ENCODE peak calls at places on chromosomes 7 and 10, in six cellular contexts. N is BE2C, C is endothelial cell, V is SK-N-SH, S is GM23338, G is AG04449. R is an unnamed sample.

GRCh38 chr7:603152-603941 is 83.7 kb upstream of the PDGFA start:
- DNase-seq in N (no peak), G (no peak), S (no peak), C (no peak), V (no peak), R (no peak)

GRCh38 chr10:124943301-124944092 is 1.6 kb downstream of the ZRANB1 start:
- DNase-seq in C (no peak), V (no peak), N (no peak), S (no peak), G (peak), R (no peak)

GRCh38 chr10:88399240-88399639 is 183.9 kb downstream of the RNLS start:
- DNase-seq in N (no peak), C (no peak), G (no peak), V (no peak), S (no peak), R (no peak)

GRCh38 chr7:4613855-4614548 is 68.1 kb upstream of the FOXK1 start:
- DNase-seq in S (no peak), N (no peak), C (no peak), G (peak), V (peak), R (no peak)

GRCh38 chr7:103952408-103952807 is 37.0 kb downstream of the RELN start:
- DNase-seq in S (no peak), G (no peak), N (no peak), V (no peak), C (no peak), R (no peak)

GRCh38 chr7:45646996-45647411 is 72.8 kb downstream of the ADCY1 start:
- DNase-seq in C (no peak), S (peak), N (no peak), G (no peak), V (peak), R (no peak)

GRCh38 chr10:103140469-103140868 is 52.6 kb downstream of the NT5C2 start:
- DNase-seq in C (no peak), V (no peak), N (no peak), S (no peak), G (no peak), R (no peak)

GRCh38 chr10:87875929-87876571 is 12.6 kb downstream of the PTEN start:
- DNase-seq in S (no peak), C (no peak), G (no peak), V (no peak), N (no peak), R (no peak)

GRCh38 chr7:123675092-123675473 is 19.4 kb downstream of the LMOD2 start:
- DNase-seq in C (no peak), V (no peak), G (no peak), S (no peak), N (no peak), R (no peak)

GRCh38 chr7:48718731-48719387 is 205.5 kb upstream of the CDC14C start:
- DNase-seq in C (no peak), N (no peak), G (no peak), S (no peak), V (no peak), R (no peak)

GRCh38 chr7:155466814-155467675 is 9.1 kb downstream of the EN2 start:
- DNase-seq in G (no peak), C (peak), N (peak), V (peak), S (peak), R (peak)

GRCh38 chr10:12088919-12089318 is 20.2 kb downstream of the DHTKD1 start:
- DNase-seq in V (no peak), S (no peak), C (no peak), N (no peak), G (no peak), R (no peak)

GRCh38 chr10:6513509-6513908 is 66.6 kb downstream of the PRKCQ start:
- DNase-seq in V (no peak), C (no peak), G (no peak), N (no peak), S (no peak), R (no peak)

GRCh38 chr10:123595661-123596060 is 70.5 kb upstream of the GPR26 start:
- DNase-seq in N (no peak), V (no peak), G (no peak), C (no peak), S (no peak), R (no peak)

GRCh38 chr7:69880848-69881247 is 282.6 kb downstream of the AUTS2 start:
- DNase-seq in V (peak), C (no peak), G (no peak), S (no peak), N (no peak), R (no peak)

GRCh38 chr10:67602268-67602950 is 93.6 kb downstream of the CTNNA3 start:
- DNase-seq in S (no peak), N (no peak), C (no peak), V (no peak), G (peak), R (no peak)

GRCh38 chr10:132960071-132960472 is 17.7 kb upstream of the CFAP46 start:
- DNase-seq in S (no peak), G (no peak), C (no peak), N (no peak), V (peak), R (no peak)

GRCh38 chr7:39413866-39414668 is 152.1 kb upstream of the YAE1 start:
- DNase-seq in N (peak), V (peak), C (peak), S (peak), G (no peak), R (peak)

GRCh38 chr10:27759483-27760281 is 14.1 kb upstream of the MKX start:
- DNase-seq in G (no peak), C (peak), N (no peak), V (no peak), S (peak), R (no peak)

GRCh38 chr10:113099431-113100298 is 149.6 kb downstream of the TCF7L2 start:
- DNase-seq in V (peak), N (peak), S (no peak), G (no peak), C (peak), R (no peak)

GRCh38 chr7:65975814-65976445 is 6.1 kb downstream of the GUSB start:
- DNase-seq in C (no peak), G (no peak), N (no peak), V (no peak), S (peak), R (no peak)

GRCh38 chr7:16318989-16319915 is 102.1 kb downstream of the CRPPA start:
- DNase-seq in N (peak), G (no peak), S (no peak), V (no peak), C (no peak), R (no peak)

GRCh38 chr7:131104611-131105293 is 222.9 kb upstream of the MKLN1 start:
- DNase-seq in S (no peak), C (no peak), G (no peak), V (no peak), N (no peak), R (no peak)

GRCh38 chr7:26526288-26526587 is 234.6 kb downstream of the SNX10 start:
- DNase-seq in V (no peak), G (no peak), S (no peak), N (no peak), C (no peak), R (no peak)

GRCh38 chr7:13751771-13752170 is 237.7 kb downstream of the ETV1 start:
- DNase-seq in V (no peak), G (no peak), C (no peak), N (no peak), S (no peak), R (no peak)

GRCh38 chr7:13880789-13881188 is 108.7 kb downstream of the ETV1 start:
- DNase-seq in S (no peak), G (no peak), C (no peak), N (no peak), V (no peak), R (no peak)

GRCh38 chr10:22436526-22436892 is 91.2 kb downstream of the SPAG6 start:
- DNase-seq in V (no peak), C (no peak), G (no peak), N (no peak), S (no peak), R (no peak)

GRCh38 chr7:5005066-5005465 is 40.6 kb upstream of the RBAK start:
- DNase-seq in N (no peak), G (no peak), V (no peak), S (no peak), C (no peak), R (no peak)

GRCh38 chr7:42972703-42973500 is 40.7 kb downstream of the MRPL32 start:
- DNase-seq in G (peak), N (no peak), S (peak), C (no peak), V (peak), R (no peak)

GRCh38 chr10:86723009-86723408 is 33.4 kb upstream of the BMPR1A start:
- DNase-seq in G (no peak), V (no peak), S (no peak), N (no peak), C (no peak), R (no peak)

GRCh38 chr10:34719746-34720145 is 95.3 kb downstream of the PARD3 start:
- DNase-seq in V (no peak), S (no peak), G (no peak), C (no peak), N (no peak), R (no peak)

GRCh38 chr7:136509466-136509865 is 359.0 kb upstream of the CHRM2 start:
- DNase-seq in N (no peak), V (no peak), C (no peak), G (no peak), S (no peak), R (no peak)

GRCh38 chr10:51097546-51097945 is 23.3 kb downstream of the PRKG1 start:
- DNase-seq in V (no peak), N (no peak), C (no peak), G (no peak), S (no peak), R (no peak)

GRCh38 chr7:151341357-151342101 is at the start of gene NUB1:
- DNase-seq in C (peak), G (no peak), N (peak), V (peak), S (peak), R (peak)

GRCh38 chr7:52735656-52736055 is 299.8 kb upstream of the POM121L12 start:
- DNase-seq in N (peak), C (no peak), S (no peak), V (peak), G (no peak), R (no peak)

GRCh38 chr7:67671006-67671405 is 674.4 kb downstream of the TYW1 start:
- DNase-seq in S (no peak), V (no peak), G (no peak), N (no peak), C (no peak), R (no peak)

GRCh38 chr7:90347759-90348158 is 1.2 kb downstream of the GTPBP10 start:
- DNase-seq in V (no peak), N (no peak), C (no peak), G (no peak), S (no peak), R (no peak)

GRCh38 chr7:27375958-27376357 is 133.4 kb downstream of the EVX1 start:
- DNase-seq in V (no peak), S (peak), C (peak), N (no peak), G (no peak), R (no peak)

GRCh38 chr7:106347229-106347833 is 62.5 kb upstream of the NAMPT start:
- DNase-seq in G (no peak), N (no peak), S (no peak), C (no peak), V (no peak), R (no peak)
- TF ChIP-seq CTCF in G (no peak), N (no peak), S (no peak), C (no peak), V (no peak), R (no peak)

GRCh38 chr10:105063796-105064195 is 422.7 kb downstream of the SORCS3 start:
- DNase-seq in S (peak), C (peak), G (no peak), V (peak), N (peak), R (peak)
- TF ChIP-seq CTCF in S (peak), C (peak), G (peak), V (peak), N (peak), R (peak)

DNA sequence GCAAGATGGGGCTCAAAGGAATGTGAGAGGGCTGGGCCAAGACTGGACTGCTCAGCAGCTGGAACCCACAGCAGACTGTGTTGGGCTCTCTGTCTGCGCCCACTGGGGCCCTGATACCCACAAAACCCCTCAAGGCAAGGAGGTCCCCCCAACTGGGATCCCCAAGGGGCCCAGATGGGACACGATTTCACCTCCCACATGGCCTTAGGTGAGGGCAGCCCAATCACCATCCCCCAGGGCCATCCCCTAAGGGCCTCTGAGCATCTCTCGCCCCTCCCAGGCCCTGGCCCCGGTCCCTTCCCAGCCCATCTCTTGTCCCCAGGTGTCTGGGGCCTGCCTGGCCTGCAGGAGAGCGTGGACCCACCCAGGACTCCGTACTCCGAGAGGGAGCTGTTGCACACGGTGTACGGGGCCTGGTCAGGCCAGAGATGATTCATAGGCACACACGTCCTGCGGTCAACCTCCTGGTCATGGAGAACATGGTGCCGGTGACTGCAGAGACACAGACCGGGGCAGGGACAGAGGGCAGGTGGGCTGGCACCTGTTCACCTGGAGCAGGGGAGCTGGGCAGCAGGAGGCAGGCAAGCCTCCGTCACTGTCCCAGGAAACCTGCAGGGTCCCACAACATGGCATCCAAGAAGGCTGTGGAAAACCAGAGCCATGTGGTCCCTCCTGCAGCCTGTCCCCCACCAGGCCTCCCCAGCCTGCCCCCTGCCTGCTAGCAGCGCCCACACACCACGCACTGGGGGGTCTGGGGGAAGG is 21.6 kb downstream of the OGDHL start:
- DNase-seq in S (no peak), N (no peak), C (no peak), V (peak), G (no peak), R (no peak)
- TF ChIP-seq CTCF in S (no peak), N (no peak), C (no peak), V (no peak), G (no peak), R (no peak)

GRCh38 chr7:46685051-46685450 is 764.0 kb upstream of the IGFBP3 start:
- DNase-seq in V (no peak), S (peak), N (no peak), C (no peak), G (no peak), R (no peak)
- TF ChIP-seq CTCF in V (peak), S (peak), N (peak), C (no peak), G (no peak), R (no peak)

DNA sequence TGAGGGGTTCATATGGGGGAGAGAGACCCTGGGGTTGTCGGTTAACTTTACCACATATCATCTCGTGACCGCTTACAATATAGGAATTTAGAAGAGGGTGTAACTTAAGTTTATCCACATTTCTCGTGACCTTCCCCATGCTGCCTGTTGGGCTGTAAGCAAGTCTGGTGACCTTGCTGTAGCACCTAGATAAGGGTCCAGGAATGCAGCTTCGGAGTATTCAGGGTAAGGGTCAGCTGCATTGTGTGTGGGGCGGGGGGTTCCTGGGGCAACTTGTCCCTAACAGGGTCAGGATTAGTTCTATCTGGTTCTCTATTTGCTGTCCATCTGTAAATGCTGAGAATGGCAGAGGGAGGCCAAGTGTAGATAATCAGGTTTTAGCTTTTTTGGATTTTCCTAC is 1.3 kb upstream of the CHST3 start:
- DNase-seq in C (no peak), V (no peak), G (no peak), S (no peak), N (no peak), R (no peak)
- TF ChIP-seq CTCF in C (no peak), V (no peak), G (no peak), S (no peak), N (no peak), R (no peak)

GRCh38 chr10:131569851-131570715 is 258.6 kb upstream of the TCERG1L start:
- DNase-seq in N (no peak), V (peak), G (no peak), S (peak), C (no peak), R (no peak)
- TF ChIP-seq CTCF in N (no peak), V (no peak), G (no peak), S (peak), C (no peak), R (peak)

DNA sequence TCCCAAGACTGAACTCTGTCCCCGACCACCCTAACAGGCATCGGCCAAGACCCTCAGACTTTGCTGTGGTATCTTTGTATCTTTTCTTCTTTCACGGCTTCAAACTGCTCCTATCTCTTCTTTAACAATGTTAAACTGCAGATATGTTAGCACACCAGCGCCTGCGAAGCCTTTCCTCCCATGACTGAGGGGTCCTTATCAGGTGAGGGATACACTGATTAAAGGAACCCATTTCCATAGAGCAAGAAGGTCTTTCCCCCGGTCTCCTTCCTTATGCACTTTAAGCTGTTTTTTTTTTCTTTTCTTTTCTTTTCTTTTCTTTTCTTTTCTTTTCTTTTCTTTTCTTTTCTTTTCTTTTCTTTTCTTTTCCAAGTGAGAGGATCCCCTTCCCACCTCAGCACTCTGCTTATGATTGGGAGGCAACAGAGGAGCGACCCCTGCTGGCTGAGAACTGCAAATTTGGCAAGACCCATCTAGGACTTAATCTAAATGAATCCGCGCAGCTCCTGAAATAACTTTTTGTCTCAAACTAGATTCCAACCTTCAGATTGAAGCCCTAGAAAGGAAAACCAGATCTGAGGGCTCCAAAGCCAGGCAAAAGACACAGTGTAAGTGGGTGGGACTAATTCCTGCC is 109.9 kb downstream of the ITGB8 start:
- DNase-seq in C (peak), V (no peak), S (peak), G (no peak), N (peak), R (no peak)
- TF ChIP-seq CTCF in C (peak), V (peak), S (peak), G (peak), N (peak), R (peak)

R was measured in progenitor cell of endocrine pancreas.